ENCODE peak calls at places on chromosomes 1 and 21, in five cellular contexts. N, A, D, W and G are unnamed samples.

GRCh38 chr1:56617141-56617540 is 28.0 kb upstream of the PRKAA2 start:
- DNase-seq in N (peak), A (no peak), D (no peak), W (peak), G (peak)

GRCh38 chr1:5597171-5597864 is 394.9 kb downstream of the NPHP4 start:
- DNase-seq in N (no peak), A (no peak), D (no peak), W (no peak), G (no peak)

GRCh38 chr1:201050515-201051277 is 27.2 kb upstream of the KIF21B start:
- DNase-seq in N (peak), A (peak), D (no peak), W (peak), G (peak)

GRCh38 chr1:29698033-29698432 is 461.7 kb downstream of the PTPRU start:
- DNase-seq in N (peak), A (peak), D (no peak), W (peak), G (peak)

GRCh38 chr1:156499703-156500577 is 635 bp downstream of the MEF2D start:
- DNase-seq in N (peak), A (no peak), D (no peak), W (no peak), G (no peak)

GRCh38 chr21:46172863-46173528 is 11.3 kb downstream of the SPATC1L start:
- DNase-seq in N (no peak), A (no peak), D (no peak), W (no peak), G (no peak)

GRCh38 chr1:203273869-203274602 is 31.3 kb upstream of the BTG2 start:
- DNase-seq in N (no peak), A (no peak), D (no peak), W (no peak), G (no peak)

GRCh38 chr1:16126738-16127515 is 28.9 kb downstream of the EPHA2 start:
- DNase-seq in N (no peak), A (no peak), D (no peak), W (no peak), G (no peak)

GRCh38 chr1:206685749-206686485 is 1.2 kb downstream of the MAPKAPK2 start:
- DNase-seq in N (peak), A (peak), D (peak), W (peak), G (peak)

GRCh38 chr1:151458936-151459330 is 361 bp downstream of the POGZ start:
- DNase-seq in N (peak), A (peak), D (peak), W (peak), G (peak)

GRCh38 chr21:42456457-42456856 is 39.6 kb downstream of the RSPH1 start:
- DNase-seq in N (no peak), A (no peak), D (no peak), W (no peak), G (peak)

GRCh38 chr1:116448785-116449385 is 75.8 kb downstream of the ATP1A1 start:
- DNase-seq in N (peak), A (no peak), D (no peak), W (peak), G (peak)

GRCh38 chr1:84122780-84123382 is 21.2 kb upstream of the PRKACB start:
- DNase-seq in N (peak), A (peak), D (no peak), W (peak), G (peak)

GRCh38 chr1:41378222-41378621 is 17.0 kb downstream of the FOXO6 start:
- DNase-seq in N (no peak), A (no peak), D (no peak), W (no peak), G (no peak)

GRCh38 chr1:181127898-181128453 is 39.5 kb downstream of the IER5 start:
- DNase-seq in N (peak), A (no peak), D (no peak), W (no peak), G (no peak)

GRCh38 chr1:66275601-66276023 is 258.3 kb upstream of the SGIP1 start:
- DNase-seq in N (no peak), A (no peak), D (no peak), W (no peak), G (no peak)

GRCh38 chr1:218785928-218786327 is 387.8 kb upstream of the LYPLAL1 start:
- DNase-seq in N (peak), A (peak), D (no peak), W (peak), G (peak)

GRCh38 chr21:26811031-26811430 is 34.2 kb downstream of the ADAMTS1 start:
- DNase-seq in N (peak), A (no peak), D (no peak), W (peak), G (peak)

GRCh38 chr1:95731466-95731865 is 497.5 kb downstream of the RWDD3 start:
- DNase-seq in N (no peak), A (no peak), D (no peak), W (no peak), G (no peak)

GRCh38 chr1:208178091-208178529 is 66.1 kb downstream of the PLXNA2 start:
- DNase-seq in N (no peak), A (no peak), D (no peak), W (no peak), G (no peak)

GRCh38 chr1:156511656-156512055 is 11.1 kb upstream of the MEF2D start:
- DNase-seq in N (peak), A (peak), D (no peak), W (peak), G (no peak)

GRCh38 chr1:236904874-236905741 is 99.1 kb downstream of the MT1HL1 start:
- DNase-seq in N (peak), A (peak), D (no peak), W (peak), G (peak)

GRCh38 chr1:38064232-38064903 is 17.8 kb upstream of the POU3F1 start:
- DNase-seq in N (peak), A (peak), D (no peak), W (peak), G (peak)

GRCh38 chr1:118984086-118984989 is 3.8 kb downstream of the TBX15 start:
- DNase-seq in N (peak), A (peak), D (no peak), W (no peak), G (peak)

GRCh38 chr1:153465728-153466625 is 5.5 kb upstream of the S100A7 start:
- DNase-seq in N (peak), A (no peak), D (no peak), W (peak), G (peak)

GRCh38 chr21:45945066-45945867 is 36.3 kb upstream of the COL6A1 start:
- DNase-seq in N (no peak), A (no peak), D (no peak), W (no peak), G (no peak)

GRCh38 chr1:186511761-186512637 is 51.1 kb upstream of the PDC start:
- DNase-seq in N (peak), A (no peak), D (no peak), W (peak), G (no peak)

GRCh38 chr1:91548382-91549040 is 47.9 kb downstream of the CDC7 start:
- DNase-seq in N (no peak), A (no peak), D (no peak), W (no peak), G (no peak)

GRCh38 chr1:210937846-210938245 is 196.1 kb downstream of the KCNH1 start:
- DNase-seq in N (no peak), A (no peak), D (no peak), W (no peak), G (no peak)

GRCh38 chr1:181101581-181102226 is 13.2 kb downstream of the IER5 start:
- DNase-seq in N (peak), A (peak), D (no peak), W (peak), G (no peak)

GRCh38 chr1:209008586-209008985 is 574.9 kb upstream of the CAMK1G start:
- DNase-seq in N (no peak), A (no peak), D (no peak), W (no peak), G (no peak)

GRCh38 chr1:168084396-168085231 is 52.1 kb downstream of the GPR161 start:
- DNase-seq in N (peak), A (no peak), D (no peak), W (peak), G (no peak)

GRCh38 chr21:14712121-14712520 is 166.0 kb upstream of the SAMSN1 start:
- DNase-seq in N (no peak), A (no peak), D (no peak), W (peak), G (peak)

GRCh38 chr1:7576946-7577657 is 194.0 kb upstream of the VAMP3 start:
- DNase-seq in N (peak), A (no peak), D (no peak), W (no peak), G (peak)

GRCh38 chr1:77940921-77941570 is 37.8 kb downstream of the FUBP1 start:
- DNase-seq in N (no peak), A (no peak), D (no peak), W (peak), G (no peak)

GRCh38 chr1:204623365-204623893 is 62.1 kb downstream of the LRRN2 start:
- DNase-seq in N (peak), A (peak), D (no peak), W (peak), G (peak)

GRCh38 chr1:32128971-32129370 is 21.1 kb downstream of the KPNA6 start:
- DNase-seq in N (no peak), A (no peak), D (no peak), W (no peak), G (no peak)

DNA sequence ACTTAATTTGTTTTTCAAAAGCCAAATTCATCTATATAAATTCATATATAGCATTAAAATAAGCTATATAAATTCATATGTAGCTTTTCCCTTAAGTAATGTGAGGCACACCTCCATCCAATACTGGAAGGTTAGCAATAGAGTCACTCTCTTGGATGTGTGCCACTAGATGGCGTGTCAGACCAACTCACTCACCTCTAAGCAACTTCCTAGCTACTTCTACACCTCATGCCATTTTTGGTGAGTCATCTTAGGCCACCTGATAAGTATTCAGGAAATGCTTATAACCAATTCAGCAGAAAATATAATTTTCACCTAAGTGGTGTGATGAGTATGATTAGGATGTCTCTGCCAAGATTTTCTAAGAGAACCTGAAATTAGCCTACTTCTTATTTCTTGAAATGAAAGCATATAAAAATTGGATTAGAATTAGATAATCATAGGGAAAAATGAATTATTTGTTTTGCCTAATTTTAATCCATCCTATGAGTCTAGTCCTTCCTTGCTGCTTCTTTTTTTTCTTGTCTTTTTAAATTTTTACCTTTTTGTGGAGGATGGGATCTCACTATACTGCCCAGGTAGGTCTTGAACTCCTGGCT is 34.4 kb upstream of the TADA1 start:
- DNase-seq in N (peak), A (peak), D (peak), W (peak), G (peak)
- TF ChIP-seq CTCF in N (peak), A (peak), D (peak), W (peak), G (peak)

GRCh38 chr1:24321712-24322635 is 2.8 kb downstream of the GRHL3 start:
- DNase-seq in N (peak), A (peak), D (peak), W (peak), G (peak)
- H3K4me3 ChIP-seq in N (peak), A (peak), D (peak), W (peak), G (peak)

DNA sequence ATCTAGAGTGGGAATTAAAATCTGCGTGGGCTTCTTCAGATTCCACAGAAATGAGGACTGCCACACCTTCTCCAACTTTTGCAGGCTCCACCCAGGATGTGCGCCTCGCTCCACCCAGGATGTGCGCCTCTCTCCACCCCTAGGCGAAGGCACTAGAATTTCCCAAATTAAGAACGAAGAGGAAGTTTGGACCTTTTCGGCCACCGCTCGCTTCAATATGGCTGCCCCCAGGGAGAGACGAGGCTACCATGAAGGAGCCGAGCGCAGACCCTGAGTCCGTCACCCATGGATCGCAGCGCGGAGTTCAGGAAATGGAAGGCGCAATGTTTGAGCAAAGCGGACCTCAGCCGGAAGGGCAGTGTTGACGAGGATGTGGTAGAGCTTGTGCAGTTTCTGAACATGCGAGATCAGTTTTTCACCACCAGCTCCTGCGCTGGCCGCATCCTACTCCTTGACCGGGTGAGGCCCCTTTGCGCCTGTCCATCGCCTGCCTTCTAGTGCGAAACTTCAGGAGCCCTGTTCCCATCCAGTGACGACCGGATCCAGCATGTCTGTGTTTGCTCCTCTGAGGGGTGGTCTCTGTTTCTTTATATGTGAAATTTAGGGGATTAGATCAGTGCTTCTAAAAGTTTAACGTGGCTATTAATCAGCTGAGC is at the start of the genes CRYZ and TYW3:
- DNase-seq in N (peak), A (peak), D (peak), W (peak), G (peak)
- TF ChIP-seq CTCF in N (no peak), A (no peak), D (peak), W (peak), G (no peak)

DNA sequence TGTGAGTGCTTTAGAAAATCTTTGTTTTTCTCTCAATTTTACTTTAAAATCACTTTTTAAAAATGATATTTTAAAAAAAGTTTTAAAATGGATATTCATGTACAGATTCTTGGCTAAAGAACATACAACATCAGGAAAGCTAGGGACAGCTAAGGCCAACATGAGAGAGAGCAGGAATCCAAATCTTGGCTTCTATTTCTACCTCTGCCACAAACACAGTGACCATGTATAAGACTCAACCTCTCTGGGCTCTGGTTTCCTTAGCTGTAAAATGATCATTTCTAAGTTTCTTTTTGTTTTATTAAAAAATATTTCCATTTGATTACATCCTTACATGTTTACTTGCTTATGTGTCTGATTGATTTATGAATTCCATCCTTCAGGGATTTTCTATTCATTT is 1.2 kb downstream of the VCAM1 start:
- DNase-seq in N (no peak), A (no peak), D (no peak), W (no peak), G (no peak)
- H3K4me3 ChIP-seq in N (peak), A (no peak), D (peak), W (no peak), G (peak)

GRCh38 chr21:31476551-31477120 is 132.6 kb upstream of the TIAM1 start:
- DNase-seq in N (no peak), A (no peak), D (no peak), W (peak), G (no peak)
- TF ChIP-seq CTCF in N (no peak), A (no peak), D (no peak), W (no peak), G (peak)

GRCh38 chr1:100415217-100415778 is 63.0 kb downstream of the CDC14A start:
- DNase-seq in N (no peak), A (no peak), D (no peak), W (no peak), G (no peak)
- H3K4me3 ChIP-seq in N (no peak), A (no peak), D (no peak), W (no peak), G (no peak)